ENCODE peak calls at places on chromosome 13, in seven cellular contexts. One of them, this sample, is unnamed.

GRCh38 chr13:83312194-83312593 is 570.1 kb downstream of the SLITRK1 start:
- DNase-seq in keratinocyte: no peak
- DNase-seq in fibroblast of pulmonary artery: peak; percentile 19
- DNase-seq in tibial nerve: no peak
- DNase-seq in choroid plexus epithelial cell: peak; percentile 49
- DNase-seq in epithelial cell of esophagus: peak; percentile 22
- DNase-seq in GM23338: no peak
- DNase-seq in this sample: no peak

GRCh38 chr13:53782400-53783030 is 753.9 kb downstream of the OLFM4 start:
- DNase-seq in fibroblast of pulmonary artery: peak; percentile 66
- DNase-seq in GM23338: peak; percentile 84
- DNase-seq in epithelial cell of esophagus: peak; percentile 61
- DNase-seq in keratinocyte: no peak
- DNase-seq in choroid plexus epithelial cell: peak; percentile 57
- DNase-seq in tibial nerve: peak; percentile 21
- DNase-seq in this sample: peak; percentile 19

GRCh38 chr13:71797487-71797886 is 69.5 kb downstream of the DACH1 start:
- DNase-seq in tibial nerve: no peak
- DNase-seq in fibroblast of pulmonary artery: no peak
- DNase-seq in keratinocyte: no peak
- DNase-seq in epithelial cell of esophagus: no peak
- DNase-seq in choroid plexus epithelial cell: no peak
- DNase-seq in GM23338: no peak
- DNase-seq in this sample: no peak

GRCh38 chr13:112734696-112735547 is 45.1 kb downstream of the ATP11A start:
- DNase-seq in tibial nerve: no peak
- DNase-seq in epithelial cell of esophagus: no peak
- DNase-seq in fibroblast of pulmonary artery: no peak
- DNase-seq in GM23338: no peak
- DNase-seq in keratinocyte: no peak
- DNase-seq in choroid plexus epithelial cell: no peak
- DNase-seq in this sample: no peak

GRCh38 chr13:76473552-76474134 is 412.6 kb downstream of the KCTD12 start:
- DNase-seq in fibroblast of pulmonary artery: peak; percentile 90
- DNase-seq in GM23338: peak; percentile 88
- DNase-seq in epithelial cell of esophagus: peak; percentile 83
- DNase-seq in tibial nerve: peak; percentile 83
- DNase-seq in keratinocyte: peak; percentile 30
- DNase-seq in choroid plexus epithelial cell: peak; percentile 92
- DNase-seq in this sample: peak; percentile 37

GRCh38 chr13:114078501-114079451 is 53.6 kb downstream of the RASA3 start:
- DNase-seq in epithelial cell of esophagus: peak; percentile 92
- DNase-seq in keratinocyte: no peak
- DNase-seq in GM23338: no peak
- DNase-seq in choroid plexus epithelial cell: peak; percentile 82
- DNase-seq in tibial nerve: no peak
- DNase-seq in fibroblast of pulmonary artery: peak; percentile 76
- DNase-seq in this sample: no peak

GRCh38 chr13:49690990-49691886 is at the start of gene EBPL:
- DNase-seq in tibial nerve: peak; percentile 94
- DNase-seq in epithelial cell of esophagus: peak; percentile 98
- DNase-seq in choroid plexus epithelial cell: peak; percentile 92
- DNase-seq in GM23338: peak; percentile 98
- DNase-seq in fibroblast of pulmonary artery: peak; percentile 90
- DNase-seq in keratinocyte: peak; percentile 80
- DNase-seq in this sample: peak; percentile 44

GRCh38 chr13:97072297-97072696 is 78.0 kb upstream of the OXGR1 start:
- DNase-seq in fibroblast of pulmonary artery: no peak
- DNase-seq in tibial nerve: no peak
- DNase-seq in epithelial cell of esophagus: no peak
- DNase-seq in GM23338: no peak
- DNase-seq in keratinocyte: no peak
- DNase-seq in choroid plexus epithelial cell: no peak
- DNase-seq in this sample: no peak

GRCh38 chr13:108926848-108927247 is 297.4 kb downstream of the MYO16 start:
- DNase-seq in epithelial cell of esophagus: no peak
- DNase-seq in fibroblast of pulmonary artery: no peak
- DNase-seq in keratinocyte: no peak
- DNase-seq in GM23338: no peak
- DNase-seq in tibial nerve: no peak
- DNase-seq in choroid plexus epithelial cell: no peak
- DNase-seq in this sample: no peak

GRCh38 chr13:51589793-51590192 is 5.5 kb downstream of the WDFY2 start:
- DNase-seq in GM23338: no peak
- DNase-seq in fibroblast of pulmonary artery: no peak
- DNase-seq in tibial nerve: no peak
- DNase-seq in choroid plexus epithelial cell: no peak
- DNase-seq in epithelial cell of esophagus: no peak
- DNase-seq in keratinocyte: no peak
- DNase-seq in this sample: no peak

GRCh38 chr13:112740502-112741131 is 50.8 kb downstream of the ATP11A start:
- DNase-seq in choroid plexus epithelial cell: peak; percentile 80
- DNase-seq in fibroblast of pulmonary artery: peak; percentile 69
- DNase-seq in keratinocyte: no peak
- DNase-seq in GM23338: no peak
- DNase-seq in epithelial cell of esophagus: peak; percentile 13
- DNase-seq in tibial nerve: peak; percentile 86
- DNase-seq in this sample: no peak

GRCh38 chr13:36673838-36674326 is at the start of gene SERTM1:
- DNase-seq in tibial nerve: no peak
- DNase-seq in GM23338: peak; percentile 93
- DNase-seq in choroid plexus epithelial cell: peak; percentile 22
- DNase-seq in epithelial cell of esophagus: peak; percentile 29
- DNase-seq in fibroblast of pulmonary artery: peak; percentile 8
- DNase-seq in keratinocyte: no peak
- DNase-seq in this sample: no peak

GRCh38 chr13:96248103-96248502 is 158.2 kb downstream of the HS6ST3 start:
- DNase-seq in tibial nerve: no peak
- DNase-seq in GM23338: peak; percentile 37
- DNase-seq in choroid plexus epithelial cell: no peak
- DNase-seq in keratinocyte: no peak
- DNase-seq in fibroblast of pulmonary artery: no peak
- DNase-seq in epithelial cell of esophagus: no peak
- DNase-seq in this sample: no peak

GRCh38 chr13:102234618-102235017 is 167.2 kb downstream of the FGF14 start:
- DNase-seq in keratinocyte: peak; percentile 17
- DNase-seq in tibial nerve: no peak
- DNase-seq in fibroblast of pulmonary artery: no peak
- DNase-seq in epithelial cell of esophagus: peak; percentile 92
- DNase-seq in GM23338: no peak
- DNase-seq in choroid plexus epithelial cell: peak; percentile 28
- DNase-seq in this sample: no peak

DNA sequence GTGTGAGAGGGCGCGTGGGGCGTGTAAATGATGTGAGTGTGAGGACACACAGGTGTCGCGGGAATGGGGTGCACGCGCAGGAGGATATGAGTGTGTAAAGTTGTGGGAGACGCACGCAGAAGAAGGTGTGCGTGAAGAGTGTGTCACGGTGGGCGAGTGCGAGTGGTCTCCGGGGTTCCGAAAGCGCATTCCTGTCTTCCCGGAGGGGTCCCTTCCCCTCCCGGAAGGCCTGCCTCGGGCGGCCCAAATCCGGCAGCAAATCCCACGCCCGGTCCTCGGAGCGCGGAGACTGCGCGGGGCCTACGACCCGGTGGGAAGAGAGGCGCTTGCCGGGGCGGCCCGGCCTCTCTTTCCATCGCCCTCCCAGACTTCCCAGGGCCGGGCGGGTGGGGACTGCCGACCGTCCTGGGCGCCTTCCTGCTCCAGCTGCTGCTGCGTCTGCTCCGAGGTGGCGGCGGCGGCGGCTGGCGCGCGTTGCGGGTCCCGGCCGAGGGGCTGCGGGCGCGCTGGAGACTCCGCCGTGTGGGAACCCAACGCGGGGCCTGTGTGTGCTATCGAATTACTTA is 2.1 kb downstream of the ZIC5 start:
- DNase-seq in choroid plexus epithelial cell: no peak
- DNase-seq in tibial nerve: no peak
- DNase-seq in keratinocyte: no peak
- DNase-seq in fibroblast of pulmonary artery: no peak
- DNase-seq in GM23338: no peak
- DNase-seq in epithelial cell of esophagus: no peak
- DNase-seq in this sample: no peak
- H3K4me3 ChIP-seq in choroid plexus epithelial cell: peak overlapping the region; percentile 69
- H3K4me3 ChIP-seq in tibial nerve: peak overlapping the region; percentile 33
- H3K4me3 ChIP-seq in keratinocyte: no peak overlapping the region
- H3K4me3 ChIP-seq in fibroblast of pulmonary artery: no peak overlapping the region
- H3K4me3 ChIP-seq in GM23338: peak overlapping the region; percentile 91
- H3K4me3 ChIP-seq in epithelial cell of esophagus: no peak overlapping the region
- H3K4me3 ChIP-seq in this sample: no peak overlapping the region

GRCh38 chr13:26710166-26710565 is 50.4 kb downstream of the GPR12 start:
- DNase-seq in tibial nerve: no peak
- DNase-seq in keratinocyte: no peak
- DNase-seq in epithelial cell of esophagus: no peak
- DNase-seq in fibroblast of pulmonary artery: no peak
- DNase-seq in choroid plexus epithelial cell: no peak
- DNase-seq in GM23338: peak; percentile 51
- DNase-seq in this sample: no peak

GRCh38 chr13:26709461-26709860 is 51.1 kb downstream of the GPR12 start:
- DNase-seq in keratinocyte: no peak
- DNase-seq in epithelial cell of esophagus: no peak
- DNase-seq in choroid plexus epithelial cell: no peak
- DNase-seq in tibial nerve: no peak
- DNase-seq in fibroblast of pulmonary artery: no peak
- DNase-seq in GM23338: no peak
- DNase-seq in this sample: no peak

GRCh38 chr13:26707122-26708006 is 53.2 kb downstream of the GPR12 start:
- DNase-seq in tibial nerve: peak; percentile 24
- DNase-seq in fibroblast of pulmonary artery: peak; percentile 69
- DNase-seq in GM23338: peak; percentile 91
- DNase-seq in keratinocyte: no peak
- DNase-seq in epithelial cell of esophagus: peak; percentile 69
- DNase-seq in choroid plexus epithelial cell: peak; percentile 82
- DNase-seq in this sample: no peak

GRCh38 chr13:26706381-26706780 is 54.2 kb downstream of the GPR12 start:
- DNase-seq in tibial nerve: no peak
- DNase-seq in epithelial cell of esophagus: no peak
- DNase-seq in choroid plexus epithelial cell: no peak
- DNase-seq in keratinocyte: no peak
- DNase-seq in GM23338: peak; percentile 22
- DNase-seq in fibroblast of pulmonary artery: no peak
- DNase-seq in this sample: no peak

GRCh38 chr13:26708007-26708297 is 52.6 kb downstream of the GPR12 start:
- DNase-seq in keratinocyte: no peak
- DNase-seq in tibial nerve: no peak
- DNase-seq in fibroblast of pulmonary artery: no peak
- DNase-seq in epithelial cell of esophagus: no peak
- DNase-seq in GM23338: no peak
- DNase-seq in choroid plexus epithelial cell: no peak
- DNase-seq in this sample: no peak
- TF ChIP-seq CTCF in keratinocyte: no peak
- TF ChIP-seq CTCF in tibial nerve: no peak
- TF ChIP-seq CTCF in fibroblast of pulmonary artery: no peak
- TF ChIP-seq CTCF in epithelial cell of esophagus: no peak
- TF ChIP-seq CTCF in GM23338: no peak
- TF ChIP-seq CTCF in choroid plexus epithelial cell: no peak
- TF ChIP-seq CTCF in this sample: no peak

GRCh38 chr13:73063166-73063565 is 4.4 kb downstream of the KLF5 start:
- DNase-seq in epithelial cell of esophagus: peak; percentile 40
- DNase-seq in GM23338: no peak
- DNase-seq in tibial nerve: no peak
- DNase-seq in keratinocyte: no peak
- DNase-seq in fibroblast of pulmonary artery: no peak
- DNase-seq in choroid plexus epithelial cell: no peak
- DNase-seq in this sample: no peak

GRCh38 chr13:73061478-73062275 is 2.9 kb downstream of the KLF5 start:
- DNase-seq in GM23338: peak; percentile 22
- DNase-seq in tibial nerve: no peak
- DNase-seq in keratinocyte: no peak
- DNase-seq in choroid plexus epithelial cell: peak; percentile 25
- DNase-seq in epithelial cell of esophagus: peak; percentile 88
- DNase-seq in fibroblast of pulmonary artery: no peak
- DNase-seq in this sample: no peak

GRCh38 chr13:73060251-73061160 is 1.7 kb downstream of the KLF5 start:
- DNase-seq in GM23338: no peak
- DNase-seq in keratinocyte: no peak
- DNase-seq in tibial nerve: no peak
- DNase-seq in epithelial cell of esophagus: peak; percentile 83
- DNase-seq in fibroblast of pulmonary artery: peak; percentile 69
- DNase-seq in choroid plexus epithelial cell: peak; percentile 55
- DNase-seq in this sample: no peak

GRCh38 chr13:73064991-73065390 is 6.2 kb downstream of the KLF5 start:
- DNase-seq in choroid plexus epithelial cell: no peak
- DNase-seq in epithelial cell of esophagus: no peak
- DNase-seq in tibial nerve: no peak
- DNase-seq in fibroblast of pulmonary artery: no peak
- DNase-seq in GM23338: no peak
- DNase-seq in keratinocyte: no peak
- DNase-seq in this sample: no peak

GRCh38 chr13:73062368-73062767 is 3.6 kb downstream of the KLF5 start:
- DNase-seq in fibroblast of pulmonary artery: no peak
- DNase-seq in epithelial cell of esophagus: no peak
- DNase-seq in GM23338: no peak
- DNase-seq in choroid plexus epithelial cell: no peak
- DNase-seq in keratinocyte: no peak
- DNase-seq in tibial nerve: no peak
- DNase-seq in this sample: no peak
- H3K4me3 ChIP-seq in fibroblast of pulmonary artery: no peak overlapping the region
- H3K4me3 ChIP-seq in epithelial cell of esophagus: peak overlapping the region; percentile 91
- H3K4me3 ChIP-seq in GM23338: no peak overlapping the region
- H3K4me3 ChIP-seq in choroid plexus epithelial cell: no peak overlapping the region
- H3K4me3 ChIP-seq in keratinocyte: peak overlapping the region; percentile 97
- H3K4me3 ChIP-seq in tibial nerve: peak overlapping the region; percentile 93
- H3K4me3 ChIP-seq in this sample: no peak overlapping the region

GRCh38 chr13:111232191-111232590 is 88.3 kb upstream of the TEX29 start:
- DNase-seq in fibroblast of pulmonary artery: no peak
- DNase-seq in keratinocyte: no peak
- DNase-seq in tibial nerve: no peak
- DNase-seq in GM23338: no peak
- DNase-seq in choroid plexus epithelial cell: no peak
- DNase-seq in epithelial cell of esophagus: no peak
- DNase-seq in this sample: no peak

GRCh38 chr13:111227405-111227804 is 93.0 kb upstream of the TEX29 start:
- DNase-seq in GM23338: no peak
- DNase-seq in epithelial cell of esophagus: no peak
- DNase-seq in tibial nerve: no peak
- DNase-seq in fibroblast of pulmonary artery: no peak
- DNase-seq in choroid plexus epithelial cell: no peak
- DNase-seq in keratinocyte: no peak
- DNase-seq in this sample: no peak

GRCh38 chr13:111230385-111230930 is 90.0 kb upstream of the TEX29 start:
- DNase-seq in tibial nerve: no peak
- DNase-seq in choroid plexus epithelial cell: no peak
- DNase-seq in GM23338: no peak
- DNase-seq in epithelial cell of esophagus: no peak
- DNase-seq in keratinocyte: no peak
- DNase-seq in fibroblast of pulmonary artery: no peak
- DNase-seq in this sample: no peak

GRCh38 chr13:111228262-111229144 is 91.9 kb upstream of the TEX29 start:
- DNase-seq in GM23338: no peak
- DNase-seq in epithelial cell of esophagus: no peak
- DNase-seq in keratinocyte: no peak
- DNase-seq in fibroblast of pulmonary artery: no peak
- DNase-seq in tibial nerve: no peak
- DNase-seq in choroid plexus epithelial cell: peak; percentile 95
- DNase-seq in this sample: peak; percentile 95

DNA sequence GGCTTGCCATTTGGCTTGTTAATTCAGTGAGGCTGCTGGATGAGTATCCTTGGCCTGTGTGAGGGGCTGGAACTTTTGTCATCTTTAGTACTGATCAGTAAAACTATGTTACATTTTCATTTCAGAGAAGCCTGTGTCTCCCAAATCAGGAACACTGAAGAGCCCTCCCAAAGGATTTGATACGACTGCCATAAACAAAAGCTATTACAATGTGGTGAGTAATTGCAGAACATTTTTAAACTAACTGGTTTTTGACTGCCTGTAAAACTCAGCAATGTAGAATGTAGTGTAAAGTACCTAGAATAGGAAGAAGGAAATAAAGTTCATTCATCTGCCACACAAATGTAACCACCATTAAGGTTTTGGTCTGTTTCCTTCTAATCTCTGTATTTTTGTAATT is 87.4 kb upstream of the TEX29 start:
- DNase-seq in choroid plexus epithelial cell: no peak
- DNase-seq in epithelial cell of esophagus: no peak
- DNase-seq in GM23338: no peak
- DNase-seq in fibroblast of pulmonary artery: no peak
- DNase-seq in keratinocyte: no peak
- DNase-seq in tibial nerve: no peak
- DNase-seq in this sample: no peak
- TF ChIP-seq CTCF in choroid plexus epithelial cell: no peak
- TF ChIP-seq CTCF in epithelial cell of esophagus: no peak
- TF ChIP-seq CTCF in GM23338: no peak
- TF ChIP-seq CTCF in fibroblast of pulmonary artery: no peak
- TF ChIP-seq CTCF in keratinocyte: no peak
- TF ChIP-seq CTCF in tibial nerve: no peak
- TF ChIP-seq CTCF in this sample: no peak